ENCODE peak calls at places on chromosome 9, in five cellular contexts. U, G, P, H and E are unnamed samples.
A peak's percentile ranks its signal among the peaks of the same experiment; 100 is the strongest.

GRCh38 chr9:4691794-4692193 is 12.4 kb downstream of the CDC37L1 start:
- DNase-seq in U (no peak), G (no peak), P (no peak), H (no peak), E (no peak)

GRCh38 chr9:3855601-3856328 is 330.0 kb upstream of the RFX3 start:
- DNase-seq in U (no peak), G (no peak), P (no peak), H (no peak), E (no peak)

GRCh38 chr9:89770779-89771178 is 166.0 kb downstream of the GADD45G start:
- DNase-seq in U (no peak), G (no peak), P (no peak), H (no peak), E (no peak)

GRCh38 chr9:133248722-133249295 is 26.2 kb downstream of the ABO start:
- DNase-seq in U (no peak), G (no peak), P (no peak), H (no peak), E (no peak)

GRCh38 chr9:18362901-18363685 is 110.9 kb upstream of the ADAMTSL1 start:
- DNase-seq in U (no peak), G (no peak), P (no peak), H (no peak), E (no peak)

GRCh38 chr9:124770359-124771020 is 621 bp downstream of the NR6A1 start:
- DNase-seq in U (peak; percentile 17), G (peak; percentile 64), P (no peak), H (peak; percentile 68), E (peak; percentile 87)

GRCh38 chr9:81601639-81602623 is 87.4 kb downstream of the TLE1 start:
- DNase-seq in U (no peak), G (no peak), P (no peak), H (no peak), E (peak; percentile 26)

GRCh38 chr9:137422668-137423000 is 328 bp downstream of the EXD3 start:
- DNase-seq in U (no peak), G (peak; percentile 77), P (peak; percentile 33), H (no peak), E (peak; percentile 80)

GRCh38 chr9:35553670-35554543 is 51.2 kb upstream of the TESK1 start:
- DNase-seq in U (peak; percentile 51), G (peak; percentile 60), P (peak; percentile 18), H (peak; percentile 88), E (peak; percentile 83)

GRCh38 chr9:126295936-126296600 is 30.6 kb upstream of the MVB12B start:
- DNase-seq in U (no peak), G (peak; percentile 84), P (no peak), H (no peak), E (no peak)

GRCh38 chr9:137691648-137692357 is 73.0 kb downstream of the EHMT1 start:
- DNase-seq in U (peak; percentile 30), G (no peak), P (no peak), H (peak; percentile 78), E (no peak)